ENCODE peak calls at places on chromosomes 12 and 14, in nine cellular contexts. J, P, A, T, C, V, D, K and S are unnamed samples.
A peak's percentile ranks its signal among the peaks of the same experiment; 100 is the strongest.

GRCh38 chr12:126447346-126447745 is 1382.1 kb downstream of the AACS start:
- DNase-seq in V (no peak), J (no peak), P (no peak), K (no peak), A (no peak), D (no peak), T (no peak), C (no peak), S (no peak)

GRCh38 chr12:79689477-79690155 is 1.1 kb downstream of the PAWR start:
- DNase-seq in A (peak; percentile 35), C (peak; percentile 80), D (peak; percentile 67), T (no peak), K (peak; percentile 65), P (peak; percentile 38), J (peak; percentile 7), V (peak; percentile 54), S (peak; percentile 30)

GRCh38 chr14:55438066-55438683 is 2.2 kb downstream of the TBPL2 start:
- DNase-seq in C (peak; percentile 82), V (peak; percentile 66), P (peak; percentile 59), T (no peak), A (no peak), J (no peak), K (peak; percentile 79), D (no peak), S (no peak)

GRCh38 chr14:77529213-77529612 is 30.6 kb upstream of the ISM2 start:
- DNase-seq in J (no peak), D (no peak), K (no peak), C (no peak), V (no peak), T (no peak), A (no peak), P (no peak), S (no peak)

GRCh38 chr12:100826323-100826722 is 31.7 kb downstream of the ANO4 start:
- DNase-seq in D (peak; percentile 24), A (peak; percentile 22), C (peak; percentile 66), P (peak; percentile 8), K (peak; percentile 79), T (no peak), J (no peak), V (peak; percentile 85), S (peak; percentile 75)

GRCh38 chr14:103539056-103539825 is 10.2 kb downstream of the TRMT61A start:
- DNase-seq in D (no peak), K (no peak), A (no peak), C (peak; percentile 80), T (no peak), J (no peak), V (no peak), P (no peak), S (peak; percentile 47)

GRCh38 chr12:48034835-48035805 is 30.8 kb upstream of the COL2A1 start:
- DNase-seq in D (no peak), K (no peak), J (no peak), T (no peak), C (no peak), V (no peak), P (no peak), A (no peak), S (no peak)

GRCh38 chr12:29889737-29890136 is 106.0 kb upstream of the TMTC1 start:
- DNase-seq in A (peak; percentile 60), T (no peak), C (peak; percentile 64), V (peak; percentile 64), K (peak; percentile 62), D (peak; percentile 48), J (no peak), P (no peak), S (peak; percentile 59)

GRCh38 chr12:9866786-9867379 is 2.3 kb downstream of the CLEC2B start:
- DNase-seq in V (no peak), P (no peak), K (no peak), C (no peak), A (no peak), J (no peak), T (no peak), D (no peak), S (no peak)

GRCh38 chr14:101426466-101426865 is 134.8 kb upstream of the DIO3 start:
- DNase-seq in A (no peak), K (no peak), V (no peak), J (no peak), T (no peak), P (no peak), C (no peak), D (no peak), S (no peak)

GRCh38 chr14:90732142-90732541 is 84.1 kb downstream of the TTC7B start:
- DNase-seq in K (no peak), J (no peak), P (no peak), T (no peak), C (no peak), A (no peak), D (peak; percentile 3), V (no peak), S (no peak)

GRCh38 chr12:105992849-105993740 is 145.7 kb downstream of the NUAK1 start:
- DNase-seq in D (no peak), J (no peak), K (no peak), T (no peak), C (no peak), P (no peak), V (no peak), A (no peak), S (no peak)

GRCh38 chr14:102415671-102416070 is 52.9 kb downstream of the TECPR2 start:
- DNase-seq in P (no peak), C (no peak), D (no peak), A (no peak), J (no peak), K (no peak), T (no peak), V (no peak), S (no peak)

DNA sequence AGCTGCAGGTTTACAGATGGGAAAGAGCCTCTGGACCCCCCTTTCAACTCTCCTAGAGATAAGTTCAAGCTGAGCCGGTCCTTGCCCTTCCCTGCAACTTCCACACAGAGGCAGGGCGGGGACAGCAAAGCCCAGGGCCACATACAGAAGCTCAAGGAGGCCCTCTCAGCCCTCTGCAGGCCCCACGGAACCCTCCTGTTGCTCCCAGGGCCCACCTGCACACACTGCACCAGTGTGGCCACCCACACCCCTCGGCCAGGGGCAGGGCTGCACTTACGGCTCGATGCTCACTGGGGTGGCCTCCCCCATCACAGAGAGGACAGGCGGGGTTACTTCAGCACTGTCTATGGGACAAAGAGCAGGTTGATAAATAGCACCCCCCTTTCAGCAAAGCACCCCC is 13.0 kb upstream of the PNMA1 start:
- DNase-seq in A (no peak), P (no peak), T (no peak), D (no peak), C (no peak), V (no peak), K (peak; percentile 10), J (no peak), S (no peak)
- H3K4me1 ChIP-seq in A (peaks cover 54% of the 10 kb centered on the region), P (peaks cover 61% of the 10 kb centered on the region), T (peaks cover 9% of the 10 kb centered on the region), D (peaks cover 7% of the 10 kb centered on the region), C (peaks cover 6% of the 10 kb centered on the region), V (peaks cover 8% of the 10 kb centered on the region), K (peaks cover 23% of the 10 kb centered on the region), J (peaks cover 27% of the 10 kb centered on the region), S (peaks cover 5% of the 10 kb centered on the region)

DNA sequence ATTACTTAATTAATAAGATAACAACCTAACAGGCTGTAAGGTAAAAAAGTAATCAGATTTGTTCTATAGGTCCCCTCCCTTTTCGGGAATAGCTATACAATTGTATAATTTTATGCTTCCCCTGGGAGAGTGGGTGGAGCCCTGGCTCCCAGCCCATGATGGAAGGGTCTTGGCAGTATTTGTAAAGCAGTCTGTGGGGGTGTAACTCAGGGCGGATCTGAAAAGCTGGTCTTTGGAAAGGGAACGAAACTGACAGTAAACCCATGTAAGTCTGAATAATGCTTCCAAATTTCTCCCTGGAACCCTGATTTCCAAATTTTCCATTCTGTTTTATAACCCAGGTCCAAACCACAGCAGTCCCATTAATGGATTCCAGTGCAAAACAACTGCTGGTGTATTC is 110.4 kb downstream of the DAD1 start:
- DNase-seq in P (no peak), A (no peak), K (peak; percentile 26), D (no peak), C (no peak), V (no peak), T (no peak), J (no peak), S (peak; percentile 68)
- H3K4me3 ChIP-seq in P (no peak overlapping the region), A (no peak overlapping the region), K (no peak overlapping the region), D (no peak overlapping the region), C (no peak overlapping the region), V (no peak overlapping the region), T (no peak overlapping the region), J (no peak overlapping the region), S (no peak overlapping the region)

GRCh38 chr14:60643443-60644402 is 5.6 kb downstream of the SIX1 start:
- DNase-seq in K (peak; percentile 16), J (no peak), P (no peak), D (peak; percentile 29), A (peak; percentile 68), C (no peak), T (no peak), V (no peak), S (no peak)

GRCh38 chr14:60641722-60642269 is 7.5 kb downstream of the SIX1 start:
- DNase-seq in D (no peak), V (no peak), P (no peak), C (no peak), A (no peak), K (no peak), T (no peak), J (no peak), S (no peak)

GRCh38 chr14:60642270-60642789 is 6.9 kb downstream of the SIX1 start:
- DNase-seq in T (no peak), P (no peak), V (no peak), C (no peak), D (no peak), K (peak; percentile 32), A (no peak), J (no peak), S (no peak)

GRCh38 chr14:60640859-60641721 is 8.2 kb downstream of the SIX1 start:
- DNase-seq in T (no peak), C (no peak), D (no peak), P (no peak), A (no peak), V (no peak), J (no peak), K (no peak), S (no peak)

GRCh38 chr14:60642790-60643397 is 6.4 kb downstream of the SIX1 start:
- DNase-seq in D (no peak), J (no peak), K (no peak), V (no peak), P (no peak), A (no peak), T (no peak), C (no peak), S (no peak)
- H3K27ac ChIP-seq in D (peak overlapping the region; percentile 92), J (no peak overlapping the region), K (no peak overlapping the region), V (no peak overlapping the region), P (no peak overlapping the region), A (peak overlapping the region; percentile 85), T (no peak overlapping the region), C (no peak overlapping the region), S (no peak overlapping the region)

DNA sequence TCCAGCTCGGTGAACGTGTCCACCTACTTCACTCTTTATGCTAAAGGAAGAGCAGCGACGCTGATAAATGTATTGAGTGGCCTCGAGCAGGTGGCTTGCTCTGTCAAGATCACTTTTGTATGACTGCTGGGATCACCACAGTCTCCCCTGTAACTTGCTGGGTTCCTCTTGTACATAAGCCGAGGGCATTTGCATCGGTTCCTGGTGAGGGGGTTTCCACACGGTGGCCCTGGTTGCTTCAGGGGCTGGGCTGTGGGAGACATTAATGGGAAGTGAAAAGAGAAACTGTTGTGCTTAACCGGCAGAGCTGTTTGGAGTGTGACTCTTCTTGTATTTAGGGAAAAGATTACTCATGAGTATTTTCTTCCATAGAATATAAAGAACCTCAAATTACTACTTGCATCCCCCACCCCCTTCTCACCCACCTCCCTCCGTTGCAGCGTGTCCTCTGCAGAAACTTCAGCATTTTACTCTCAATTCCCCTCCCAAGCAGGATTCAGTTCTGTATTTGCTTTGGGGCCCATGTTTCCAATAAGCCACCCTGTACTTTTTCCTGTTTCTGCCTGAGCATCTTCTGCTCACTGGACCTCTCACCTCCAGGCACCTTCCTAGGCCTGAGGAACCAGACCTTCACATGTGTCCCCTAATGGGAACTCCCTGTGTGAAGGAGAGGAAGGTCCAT is 186.9 kb downstream of the ETV6 start:
- DNase-seq in D (no peak), C (no peak), K (no peak), T (no peak), J (no peak), V (no peak), A (no peak), P (no peak), S (peak; percentile 64)
- H3K4me1 ChIP-seq in D (peaks cover 3% of the 10 kb centered on the region), C (peaks cover 4% of the 10 kb centered on the region), K (peaks cover 5% of the 10 kb centered on the region), T (peaks cover 5% of the 10 kb centered on the region), J (peaks cover 61% of the 10 kb centered on the region), V (peaks cover 25% of the 10 kb centered on the region), A (peaks cover 71% of the 10 kb centered on the region), P (peaks cover 18% of the 10 kb centered on the region), S (peaks cover 21% of the 10 kb centered on the region)